ENCODE peak calls at places on chromosomes 4 and X, in four cellular contexts. One of them, this sample, is unnamed.

GRCh38 chr4:121950212-121950679 is 1.6 kb downstream of the TRPC3 start:
- DNase-seq in fibroblast of lung: peak; percentile 79
- DNase-seq in heart left ventricle: peak; percentile 76
- DNase-seq in effector memory CD4-positive, alpha-beta T cell: peak; percentile 73
- DNase-seq in this sample: peak; percentile 74

GRCh38 chr4:54226399-54227260 is 2.5 kb upstream of the PDGFRA start:
- DNase-seq in fibroblast of lung: peak; percentile 89
- DNase-seq in heart left ventricle: peak; percentile 70
- DNase-seq in effector memory CD4-positive, alpha-beta T cell: no peak
- DNase-seq in this sample: no peak

GRCh38 chrX:21745756-21746155 is 12.2 kb downstream of the SMPX start:
- DNase-seq in fibroblast of lung: peak; percentile 40
- DNase-seq in heart left ventricle: no peak
- DNase-seq in effector memory CD4-positive, alpha-beta T cell: peak; percentile 26
- DNase-seq in this sample: peak; percentile 5

GRCh38 chrX:33855251-33855650 is 276.9 kb downstream of the FAM47A start:
- DNase-seq in fibroblast of lung: no peak
- DNase-seq in heart left ventricle: no peak
- DNase-seq in effector memory CD4-positive, alpha-beta T cell: no peak
- DNase-seq in this sample: no peak

GRCh38 chr4:165873298-165874071 is 448 bp downstream of the TLL1 start:
- DNase-seq in fibroblast of lung: peak; percentile 5
- DNase-seq in heart left ventricle: peak; percentile 28
- DNase-seq in effector memory CD4-positive, alpha-beta T cell: no peak
- DNase-seq in this sample: no peak

GRCh38 chr4:13627185-13627605 is 330 bp downstream of the BOD1L1 start:
- DNase-seq in fibroblast of lung: peak; percentile 11
- DNase-seq in heart left ventricle: peak; percentile 25
- DNase-seq in effector memory CD4-positive, alpha-beta T cell: no peak
- DNase-seq in this sample: no peak

GRCh38 chr4:89558147-89558546 is 250.5 kb upstream of the GPRIN3 start:
- DNase-seq in fibroblast of lung: no peak
- DNase-seq in heart left ventricle: no peak
- DNase-seq in effector memory CD4-positive, alpha-beta T cell: no peak
- DNase-seq in this sample: no peak

GRCh38 chrX:53377464-53377863 is 45.0 kb downstream of the SMC1A start:
- DNase-seq in fibroblast of lung: no peak
- DNase-seq in heart left ventricle: no peak
- DNase-seq in effector memory CD4-positive, alpha-beta T cell: no peak
- DNase-seq in this sample: no peak

GRCh38 chr4:42927946-42928345 is 35.4 kb downstream of the GRXCR1 start:
- DNase-seq in fibroblast of lung: no peak
- DNase-seq in heart left ventricle: no peak
- DNase-seq in effector memory CD4-positive, alpha-beta T cell: no peak
- DNase-seq in this sample: no peak

GRCh38 chrX:154597221-154597620 is 12.3 kb downstream of the CTAG1A start:
- DNase-seq in fibroblast of lung: no peak
- DNase-seq in heart left ventricle: no peak
- DNase-seq in effector memory CD4-positive, alpha-beta T cell: no peak
- DNase-seq in this sample: no peak

GRCh38 chrX:48540015-48540350 is 469 bp downstream of the TBC1D25 start:
- DNase-seq in fibroblast of lung: peak; percentile 28
- DNase-seq in heart left ventricle: no peak
- DNase-seq in effector memory CD4-positive, alpha-beta T cell: peak; percentile 47
- DNase-seq in this sample: peak; percentile 73

GRCh38 chr4:103046416-103047290 is 27.1 kb upstream of the SLC9B1 start:
- DNase-seq in fibroblast of lung: peak; percentile 58
- DNase-seq in heart left ventricle: no peak
- DNase-seq in effector memory CD4-positive, alpha-beta T cell: peak; percentile 13
- DNase-seq in this sample: peak; percentile 44

GRCh38 chrX:11666180-11666579 is 460 bp upstream of the ARHGAP6 start:
- DNase-seq in fibroblast of lung: peak; percentile 33
- DNase-seq in heart left ventricle: no peak
- DNase-seq in effector memory CD4-positive, alpha-beta T cell: no peak
- DNase-seq in this sample: no peak

GRCh38 chr4:154807042-154807630 is 26.1 kb downstream of the RBM46 start:
- DNase-seq in fibroblast of lung: peak; percentile 75
- DNase-seq in heart left ventricle: no peak
- DNase-seq in effector memory CD4-positive, alpha-beta T cell: no peak
- DNase-seq in this sample: peak; percentile 2

GRCh38 chr4:148007303-148007702 is 275.4 kb downstream of the ARHGAP10 start:
- DNase-seq in fibroblast of lung: peak; percentile 98
- DNase-seq in heart left ventricle: no peak
- DNase-seq in effector memory CD4-positive, alpha-beta T cell: no peak
- DNase-seq in this sample: no peak

GRCh38 chr4:130703211-130703920 is 1607.4 kb downstream of the C4orf33 start:
- DNase-seq in fibroblast of lung: no peak
- DNase-seq in heart left ventricle: no peak
- DNase-seq in effector memory CD4-positive, alpha-beta T cell: no peak
- DNase-seq in this sample: no peak

GRCh38 chr4:8282134-8282641 is 12.6 kb downstream of the HTRA3 start:
- DNase-seq in fibroblast of lung: no peak
- DNase-seq in heart left ventricle: no peak
- DNase-seq in effector memory CD4-positive, alpha-beta T cell: no peak
- DNase-seq in this sample: no peak

GRCh38 chrX:110795645-110796510 is at the start of gene CHRDL1:
- DNase-seq in fibroblast of lung: peak; percentile 1
- DNase-seq in heart left ventricle: peak; percentile 19
- DNase-seq in effector memory CD4-positive, alpha-beta T cell: no peak
- DNase-seq in this sample: no peak

GRCh38 chrX:14013074-14013473 is 16.6 kb downstream of the GEMIN8 start:
- DNase-seq in fibroblast of lung: peak; percentile 5
- DNase-seq in heart left ventricle: no peak
- DNase-seq in effector memory CD4-positive, alpha-beta T cell: no peak
- DNase-seq in this sample: no peak

GRCh38 chr4:137370206-137370633 is 162.1 kb downstream of the PCDH18 start:
- DNase-seq in fibroblast of lung: peak; percentile 84
- DNase-seq in heart left ventricle: no peak
- DNase-seq in effector memory CD4-positive, alpha-beta T cell: no peak
- DNase-seq in this sample: no peak

GRCh38 chrX:81489987-81490386 is 288.1 kb downstream of the SH3BGRL start:
- DNase-seq in fibroblast of lung: peak; percentile 0
- DNase-seq in heart left ventricle: no peak
- DNase-seq in effector memory CD4-positive, alpha-beta T cell: no peak
- DNase-seq in this sample: no peak

GRCh38 chrX:14032383-14032782 is 2.7 kb upstream of the GEMIN8 start:
- DNase-seq in fibroblast of lung: peak; percentile 62
- DNase-seq in heart left ventricle: peak; percentile 37
- DNase-seq in effector memory CD4-positive, alpha-beta T cell: peak; percentile 36
- DNase-seq in this sample: peak; percentile 69

GRCh38 chrX:137569470-137569891 is 3.6 kb downstream of the ZIC3 start:
- DNase-seq in fibroblast of lung: no peak
- DNase-seq in heart left ventricle: no peak
- DNase-seq in effector memory CD4-positive, alpha-beta T cell: no peak
- DNase-seq in this sample: no peak

GRCh38 chrX:137565921-137566745 is at the start of gene ZIC3:
- DNase-seq in fibroblast of lung: peak; percentile 1
- DNase-seq in heart left ventricle: peak; percentile 58
- DNase-seq in effector memory CD4-positive, alpha-beta T cell: no peak
- DNase-seq in this sample: no peak

GRCh38 chrX:137566746-137567473 is 983 bp downstream of the ZIC3 start:
- DNase-seq in fibroblast of lung: no peak
- DNase-seq in heart left ventricle: no peak
- DNase-seq in effector memory CD4-positive, alpha-beta T cell: no peak
- DNase-seq in this sample: no peak

GRCh38 chrX:137568741-137569469 is 3.0 kb downstream of the ZIC3 start:
- DNase-seq in fibroblast of lung: no peak
- DNase-seq in heart left ventricle: no peak
- DNase-seq in effector memory CD4-positive, alpha-beta T cell: no peak
- DNase-seq in this sample: no peak

DNA sequence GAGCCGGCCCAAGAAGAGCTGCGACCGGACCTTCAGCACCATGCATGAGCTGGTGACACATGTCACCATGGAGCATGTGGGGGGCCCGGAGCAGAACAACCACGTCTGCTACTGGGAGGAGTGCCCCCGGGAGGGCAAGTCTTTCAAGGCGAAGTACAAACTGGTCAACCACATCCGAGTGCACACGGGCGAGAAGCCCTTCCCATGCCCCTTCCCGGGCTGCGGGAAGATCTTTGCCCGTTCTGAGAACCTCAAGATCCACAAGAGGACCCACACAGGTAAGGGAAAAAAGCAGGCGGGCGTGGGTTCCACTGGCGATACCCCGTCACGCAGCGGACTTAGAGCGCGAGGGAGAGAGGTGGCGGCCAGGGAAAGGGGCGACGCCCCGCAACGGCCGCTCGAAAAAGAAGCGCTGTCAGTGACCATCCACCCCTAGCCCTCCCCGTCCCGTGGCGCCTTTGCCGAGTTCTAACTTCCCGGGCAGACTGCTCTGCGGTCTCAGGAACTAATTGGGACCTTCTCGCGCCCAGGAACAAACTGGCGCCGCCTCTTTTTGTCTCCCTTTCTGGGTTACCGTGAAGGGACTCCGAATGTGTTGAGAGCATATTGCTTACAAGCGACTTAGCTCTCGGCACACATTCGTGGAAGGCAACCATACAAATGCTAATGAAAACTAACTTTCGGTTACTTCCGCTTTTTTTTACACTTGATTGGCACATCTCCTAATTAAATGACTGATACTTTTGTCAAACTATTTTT is 1.7 kb downstream of the ZIC3 start:
- DNase-seq in fibroblast of lung: no peak
- DNase-seq in heart left ventricle: no peak
- DNase-seq in effector memory CD4-positive, alpha-beta T cell: no peak
- DNase-seq in this sample: no peak
- H3K4me3 ChIP-seq in fibroblast of lung: no peak overlapping the region
- H3K4me3 ChIP-seq in heart left ventricle: no peak overlapping the region
- H3K4me3 ChIP-seq in effector memory CD4-positive, alpha-beta T cell: no peak overlapping the region
- H3K4me3 ChIP-seq in this sample: no peak overlapping the region

DNA sequence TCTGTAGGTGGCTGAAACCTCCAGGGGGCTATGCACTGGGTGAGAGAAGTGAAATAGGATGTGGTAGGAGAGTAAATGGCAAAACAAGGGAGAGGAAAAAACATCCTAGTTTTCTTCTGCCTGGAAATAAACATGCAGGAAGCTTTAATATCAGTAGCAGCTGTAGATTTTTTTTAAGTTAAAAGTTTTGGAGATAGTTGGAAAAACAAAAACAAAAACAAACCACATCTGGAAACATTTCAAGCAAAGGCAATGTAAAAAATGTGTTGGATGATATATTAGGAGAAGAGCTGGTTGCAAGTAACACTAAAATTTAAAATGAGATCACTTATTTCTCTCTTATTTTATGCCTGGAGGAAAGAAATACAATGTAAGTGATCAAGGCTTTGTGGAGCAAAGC is 388.0 kb downstream of the SPRY1 start:
- DNase-seq in fibroblast of lung: peak; percentile 26
- DNase-seq in heart left ventricle: no peak
- DNase-seq in effector memory CD4-positive, alpha-beta T cell: no peak
- DNase-seq in this sample: no peak
- H3K4me1 ChIP-seq in fibroblast of lung: peaks cover 32% of the 10 kb centered on the region
- H3K4me1 ChIP-seq in heart left ventricle: peaks cover 8% of the 10 kb centered on the region
- H3K4me1 ChIP-seq in effector memory CD4-positive, alpha-beta T cell: no peaks in the 10 kb centered on the region
- H3K4me1 ChIP-seq in this sample: no peaks in the 10 kb centered on the region

DNA sequence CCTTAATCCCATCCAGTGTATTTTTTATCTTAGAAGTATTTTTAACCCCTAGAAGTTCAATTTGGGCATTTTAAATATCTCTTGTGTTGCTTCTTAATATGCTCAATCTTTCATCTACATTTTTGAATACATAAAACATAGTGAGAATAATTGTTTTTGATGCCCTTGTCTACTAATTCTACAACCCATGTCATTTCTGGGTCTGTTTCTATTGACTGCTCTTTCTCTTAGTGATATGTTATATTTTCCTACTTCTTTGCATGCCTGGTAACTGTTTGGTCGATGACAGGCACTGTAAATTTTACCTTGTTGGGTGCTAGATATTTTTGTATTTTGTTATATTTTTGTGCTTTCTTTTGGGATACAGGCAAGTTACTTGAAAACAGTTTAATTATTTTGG is 56.3 kb downstream of the CYTL1 start:
- DNase-seq in fibroblast of lung: no peak
- DNase-seq in heart left ventricle: no peak
- DNase-seq in effector memory CD4-positive, alpha-beta T cell: no peak
- DNase-seq in this sample: no peak
- H3K9me3 ChIP-seq in fibroblast of lung: no peaks in the 10 kb centered on the region
- H3K9me3 ChIP-seq in heart left ventricle: peaks cover 2% of the 10 kb centered on the region
- H3K9me3 ChIP-seq in effector memory CD4-positive, alpha-beta T cell: no peaks in the 10 kb centered on the region
- H3K9me3 ChIP-seq in this sample: no peaks in the 10 kb centered on the region

DNA sequence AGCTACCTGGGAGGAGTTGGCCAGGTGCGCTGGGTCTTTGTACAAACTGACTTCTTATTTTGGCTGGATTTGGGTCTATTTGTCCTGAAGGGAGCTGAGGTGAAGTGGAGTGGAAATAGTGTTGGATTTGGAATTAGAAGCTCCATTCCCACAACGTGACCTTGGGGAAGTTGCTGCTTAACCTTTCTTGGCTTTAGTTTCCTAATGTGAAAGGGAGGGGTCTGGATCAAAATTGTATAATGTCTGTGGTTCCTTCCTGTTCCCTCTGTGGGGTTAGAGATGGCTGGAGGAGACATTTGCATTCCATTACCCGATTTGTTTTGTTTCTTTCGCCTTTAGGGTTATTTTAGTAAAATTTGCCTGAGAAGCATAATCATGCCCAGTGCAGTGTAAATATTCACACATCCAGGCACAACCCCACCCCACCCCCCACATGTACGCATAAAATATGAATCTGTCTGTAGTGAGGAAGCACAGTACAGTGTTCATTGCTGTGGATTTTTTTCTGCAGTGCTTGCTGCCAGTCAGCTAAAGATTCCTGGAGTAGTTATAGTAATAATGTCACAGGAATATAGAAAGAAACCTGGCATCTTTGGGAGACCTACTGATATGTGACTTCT is 21.5 kb downstream of the JADE1 start:
- DNase-seq in fibroblast of lung: no peak
- DNase-seq in heart left ventricle: no peak
- DNase-seq in effector memory CD4-positive, alpha-beta T cell: no peak
- DNase-seq in this sample: no peak
- H3K4me3 ChIP-seq in fibroblast of lung: no peak overlapping the region
- H3K4me3 ChIP-seq in heart left ventricle: no peak overlapping the region
- H3K4me3 ChIP-seq in effector memory CD4-positive, alpha-beta T cell: no peak overlapping the region
- H3K4me3 ChIP-seq in this sample: no peak overlapping the region

GRCh38 chrX:46588263-46588662 is 14.7 kb downstream of the CHST7 start:
- DNase-seq in fibroblast of lung: peak; percentile 59
- DNase-seq in heart left ventricle: peak; percentile 55
- DNase-seq in effector memory CD4-positive, alpha-beta T cell: peak; percentile 29
- DNase-seq in this sample: peak; percentile 35
- H3K4me1 ChIP-seq in fibroblast of lung: peaks cover 15% of the 10 kb centered on the region
- H3K4me1 ChIP-seq in heart left ventricle: peaks cover 52% of the 10 kb centered on the region
- H3K4me1 ChIP-seq in effector memory CD4-positive, alpha-beta T cell: no peaks in the 10 kb centered on the region
- H3K4me1 ChIP-seq in this sample: peaks cover 61% of the 10 kb centered on the region

GRCh38 chr4:62484357-62484756 is 1284.2 kb downstream of the ADGRL3 start:
- DNase-seq in fibroblast of lung: no peak
- DNase-seq in heart left ventricle: no peak
- DNase-seq in effector memory CD4-positive, alpha-beta T cell: no peak
- DNase-seq in this sample: no peak
- H3K9me3 ChIP-seq in fibroblast of lung: no peaks in the 10 kb centered on the region
- H3K9me3 ChIP-seq in heart left ventricle: no peaks in the 10 kb centered on the region
- H3K9me3 ChIP-seq in effector memory CD4-positive, alpha-beta T cell: no peaks in the 10 kb centered on the region
- H3K9me3 ChIP-seq in this sample: no peaks in the 10 kb centered on the region